ENCODE peak calls at places on chromosome 2, in ten cellular contexts. T is LoVo; Q is activated CD4-positive, alpha-beta T cell treated with anti-CD3 and anti-CD28 coated beads for 48 hours; X is adipocyte; W is ELR; E is hippocampal formation; N is right cardiac atrium; D is AG09309; B is 8988T; R is NCI-H748 treated with DMSO at 0.1 percent for 48 hours. J is an unnamed sample.
A peak's percentile ranks its signal among the peaks of the same experiment; 100 is the strongest.

GRCh38 chr2:111196435-111196834 is 75.7 kb downstream of the BCL2L11 start:
- DNase-seq in T (no peak), Q (no peak), X (no peak), W (no peak), E (no peak), N (no peak), D (no peak), B (no peak), R (no peak), J (no peak)

GRCh38 chr2:43445781-43446180 is 150.1 kb downstream of the THADA start:
- DNase-seq in T (no peak), Q (no peak), X (no peak), W (no peak), E (no peak), N (no peak), D (no peak), B (no peak), R (no peak), J (no peak)

GRCh38 chr2:241410739-241411176 is 54.7 kb downstream of the FARP2 start:
- DNase-seq in T (no peak), Q (no peak), X (no peak), W (peak; percentile 70), E (peak; percentile 81), N (no peak), D (no peak), B (no peak), R (no peak), J (peak; percentile 13)

GRCh38 chr2:128319773-128320608 is 1.3 kb upstream of the HS6ST1 start:
- DNase-seq in T (no peak), Q (no peak), X (no peak), W (no peak), E (no peak), N (peak; percentile 62), D (no peak), B (peak; percentile 39), R (no peak), J (no peak)

GRCh38 chr2:203594541-203594940 is 59.4 kb upstream of the RAPH1 start:
- DNase-seq in T (no peak), Q (no peak), X (peak; percentile 47), W (peak; percentile 49), E (no peak), N (no peak), D (no peak), B (no peak), R (no peak), J (peak; percentile 37)

GRCh38 chr2:215028231-215028630 is 110.2 kb downstream of the ABCA12 start:
- DNase-seq in T (no peak), Q (no peak), X (peak; percentile 72), W (peak; percentile 61), E (no peak), N (no peak), D (peak; percentile 52), B (no peak), R (no peak), J (peak; percentile 79)

GRCh38 chr2:40535891-40536290 is 84.0 kb upstream of the SLC8A1 start:
- DNase-seq in T (no peak), Q (no peak), X (no peak), W (no peak), E (no peak), N (no peak), D (no peak), B (no peak), R (no peak), J (no peak)

GRCh38 chr2:189702071-189702470 is 27.6 kb downstream of the ANKAR start:
- DNase-seq in T (no peak), Q (no peak), X (no peak), W (peak; percentile 46), E (no peak), N (no peak), D (no peak), B (no peak), R (no peak), J (peak; percentile 3)

GRCh38 chr2:59567115-59567514 is 986.3 kb downstream of the BCL11A start:
- DNase-seq in T (no peak), Q (no peak), X (no peak), W (no peak), E (no peak), N (peak; percentile 37), D (no peak), B (no peak), R (no peak), J (no peak)

GRCh38 chr2:46297546-46298271 is 502 bp downstream of the EPAS1 start:
- DNase-seq in T (peak; percentile 77), Q (peak; percentile 71), X (peak; percentile 61), W (peak; percentile 55), E (no peak), N (peak; percentile 84), D (no peak), B (peak; percentile 61), R (peak; percentile 32), J (peak; percentile 53)

GRCh38 chr2:106189325-106189724 is 4.8 kb downstream of the UXS1 start:
- DNase-seq in T (no peak), Q (no peak), X (no peak), W (no peak), E (no peak), N (no peak), D (no peak), B (no peak), R (no peak), J (no peak)

GRCh38 chr2:149221898-149222297 is 108.5 kb upstream of the LYPD6 start:
- DNase-seq in T (no peak), Q (no peak), X (peak; percentile 11), W (peak; percentile 0), E (no peak), N (no peak), D (no peak), B (no peak), R (no peak), J (no peak)

J was measured in GM23248.